ENCODE peak calls at places on chromosome 15, in four cellular contexts. One of them, this sample, is unnamed. For H3K4me1, the result is how much of the 10 kb centered on the place peaks cover.

GRCh38 chr15:31799711-31800321 is 230.5 kb upstream of the CHRNA7 start:
- DNase-seq in fibroblast of lung: no peak
- DNase-seq in sigmoid colon: no peak
- DNase-seq in Peyer's patch: no peak
- DNase-seq in this sample: no peak

GRCh38 chr15:69675727-69676126 is 223.1 kb downstream of the RPLP1 start:
- DNase-seq in Peyer's patch: no peak
- DNase-seq in fibroblast of lung: no peak
- DNase-seq in sigmoid colon: no peak
- DNase-seq in this sample: no peak

GRCh38 chr15:50959717-50960116 is 51.2 kb downstream of the AP4E1 start:
- DNase-seq in sigmoid colon: no peak
- DNase-seq in fibroblast of lung: no peak
- DNase-seq in Peyer's patch: no peak
- DNase-seq in this sample: no peak

GRCh38 chr15:89770041-89770440 is 6.1 kb upstream of the MESP2 start:
- DNase-seq in fibroblast of lung: no peak
- DNase-seq in Peyer's patch: no peak
- DNase-seq in sigmoid colon: no peak
- DNase-seq in this sample: no peak

GRCh38 chr15:81001180-81002003 is 669 bp downstream of the TLNRD1 start:
- DNase-seq in sigmoid colon: peak
- DNase-seq in fibroblast of lung: peak
- DNase-seq in Peyer's patch: peak
- DNase-seq in this sample: peak

GRCh38 chr15:50624616-50625168 is 61.9 kb downstream of the TRPM7 start:
- DNase-seq in fibroblast of lung: peak
- DNase-seq in sigmoid colon: no peak
- DNase-seq in Peyer's patch: no peak
- DNase-seq in this sample: no peak

GRCh38 chr15:43930079-43930478 is 103.3 kb downstream of the WDR76 start:
- DNase-seq in fibroblast of lung: no peak
- DNase-seq in sigmoid colon: no peak
- DNase-seq in Peyer's patch: no peak
- DNase-seq in this sample: no peak

GRCh38 chr15:94203321-94203720 is 28.0 kb upstream of the MCTP2 start:
- DNase-seq in fibroblast of lung: no peak
- DNase-seq in sigmoid colon: no peak
- DNase-seq in Peyer's patch: no peak
- DNase-seq in this sample: no peak

GRCh38 chr15:43329222-43329959 is 982 bp downstream of the LCMT2 start:
- DNase-seq in Peyer's patch: peak
- DNase-seq in sigmoid colon: peak
- DNase-seq in fibroblast of lung: peak
- DNase-seq in this sample: peak

GRCh38 chr15:84600331-84600686 is 500 bp upstream of the ZSCAN2 start:
- DNase-seq in fibroblast of lung: peak
- DNase-seq in sigmoid colon: peak
- DNase-seq in Peyer's patch: peak
- DNase-seq in this sample: peak

GRCh38 chr15:31396881-31397560 is 70.4 kb downstream of the KLF13 start:
- DNase-seq in fibroblast of lung: peak
- DNase-seq in Peyer's patch: peak
- DNase-seq in sigmoid colon: peak
- DNase-seq in this sample: no peak

GRCh38 chr15:95887666-95888480 is 442.6 kb upstream of the NR2F2 start:
- DNase-seq in Peyer's patch: no peak
- DNase-seq in fibroblast of lung: no peak
- DNase-seq in sigmoid colon: no peak
- DNase-seq in this sample: no peak

GRCh38 chr15:100844167-100844566 is 35.5 kb upstream of the ALDH1A3 start:
- DNase-seq in Peyer's patch: no peak
- DNase-seq in sigmoid colon: no peak
- DNase-seq in fibroblast of lung: no peak
- DNase-seq in this sample: no peak

GRCh38 chr15:74845208-74845568 is 2.2 kb upstream of the ULK3 start:
- DNase-seq in sigmoid colon: no peak
- DNase-seq in fibroblast of lung: no peak
- DNase-seq in Peyer's patch: peak
- DNase-seq in this sample: peak

GRCh38 chr15:71748327-71748726 is 62.0 kb upstream of the NR2E3 start:
- DNase-seq in fibroblast of lung: peak
- DNase-seq in sigmoid colon: no peak
- DNase-seq in Peyer's patch: no peak
- DNase-seq in this sample: no peak

GRCh38 chr15:92391640-92392039 is 2.0 kb upstream of the ST8SIA2 start:
- DNase-seq in sigmoid colon: no peak
- DNase-seq in fibroblast of lung: peak
- DNase-seq in Peyer's patch: no peak
- DNase-seq in this sample: peak

GRCh38 chr15:75203908-75204263 is 2.2 kb downstream of the C15orf39 start:
- DNase-seq in fibroblast of lung: no peak
- DNase-seq in Peyer's patch: no peak
- DNase-seq in sigmoid colon: no peak
- DNase-seq in this sample: peak

GRCh38 chr15:73172508-73172907 is 120.2 kb downstream of the NEO1 start:
- DNase-seq in Peyer's patch: no peak
- DNase-seq in sigmoid colon: no peak
- DNase-seq in fibroblast of lung: no peak
- DNase-seq in this sample: no peak

GRCh38 chr15:59166156-59166555 is 40.5 kb upstream of the LDHAL6B start:
- DNase-seq in fibroblast of lung: peak
- DNase-seq in sigmoid colon: no peak
- DNase-seq in Peyer's patch: no peak
- DNase-seq in this sample: no peak

GRCh38 chr15:60967728-60968127 is 261.4 kb downstream of the RORA start:
- DNase-seq in fibroblast of lung: no peak
- DNase-seq in Peyer's patch: no peak
- DNase-seq in sigmoid colon: no peak
- DNase-seq in this sample: no peak

GRCh38 chr15:28129261-28129848 is 30.2 kb upstream of the OCA2 start:
- DNase-seq in fibroblast of lung: no peak
- DNase-seq in sigmoid colon: no peak
- DNase-seq in Peyer's patch: no peak
- DNase-seq in this sample: no peak

GRCh38 chr15:76840830-76841460 is 64.2 kb downstream of the SCAPER start:
- DNase-seq in sigmoid colon: no peak
- DNase-seq in Peyer's patch: no peak
- DNase-seq in fibroblast of lung: peak
- DNase-seq in this sample: peak

GRCh38 chr15:74727727-74728126 is 2.4 kb upstream of the CYP1A1 start:
- DNase-seq in fibroblast of lung: no peak
- DNase-seq in Peyer's patch: no peak
- DNase-seq in sigmoid colon: no peak
- DNase-seq in this sample: no peak

GRCh38 chr15:28004143-28005003 is 94.7 kb downstream of the OCA2 start:
- DNase-seq in fibroblast of lung: no peak
- DNase-seq in Peyer's patch: no peak
- DNase-seq in sigmoid colon: no peak
- DNase-seq in this sample: no peak

GRCh38 chr15:66827039-66827697 is 125.1 kb downstream of the SMAD6 start:
- DNase-seq in fibroblast of lung: no peak
- DNase-seq in Peyer's patch: no peak
- DNase-seq in sigmoid colon: no peak
- DNase-seq in this sample: no peak

GRCh38 chr15:99103279-99103678 is 1.6 kb upstream of the SYNM start:
- DNase-seq in sigmoid colon: no peak
- DNase-seq in fibroblast of lung: no peak
- DNase-seq in Peyer's patch: no peak
- DNase-seq in this sample: no peak

GRCh38 chr15:66702770-66703539 is 919 bp downstream of the SMAD6 start:
- DNase-seq in sigmoid colon: no peak
- DNase-seq in fibroblast of lung: no peak
- DNase-seq in Peyer's patch: no peak
- DNase-seq in this sample: no peak

GRCh38 chr15:45863881-45864580 is 229.2 kb downstream of the SQOR start:
- DNase-seq in fibroblast of lung: no peak
- DNase-seq in sigmoid colon: no peak
- DNase-seq in Peyer's patch: no peak
- DNase-seq in this sample: no peak

GRCh38 chr15:87500240-87500639 is 756.3 kb downstream of the NTRK3 start:
- DNase-seq in sigmoid colon: no peak
- DNase-seq in Peyer's patch: no peak
- DNase-seq in fibroblast of lung: no peak
- DNase-seq in this sample: no peak

GRCh38 chr15:99719096-99719541 is 14.1 kb downstream of the LYSMD4 start:
- DNase-seq in Peyer's patch: no peak
- DNase-seq in sigmoid colon: no peak
- DNase-seq in fibroblast of lung: peak
- DNase-seq in this sample: no peak

GRCh38 chr15:44102675-44103254 is 92.3 kb downstream of the FRMD5 start:
- DNase-seq in fibroblast of lung: peak
- DNase-seq in Peyer's patch: no peak
- DNase-seq in sigmoid colon: no peak
- DNase-seq in this sample: no peak

GRCh38 chr15:68655686-68656437 is 77.1 kb downstream of the CORO2B start:
- DNase-seq in fibroblast of lung: no peak
- DNase-seq in sigmoid colon: peak
- DNase-seq in Peyer's patch: no peak
- DNase-seq in this sample: no peak

GRCh38 chr15:76335851-76336253 is 721 bp upstream of the ISL2 start:
- DNase-seq in fibroblast of lung: peak
- DNase-seq in Peyer's patch: peak
- DNase-seq in sigmoid colon: no peak
- DNase-seq in this sample: no peak

GRCh38 chr15:70703483-70703882 is 59.9 kb downstream of the UACA start:
- DNase-seq in fibroblast of lung: no peak
- DNase-seq in sigmoid colon: no peak
- DNase-seq in Peyer's patch: no peak
- DNase-seq in this sample: no peak

GRCh38 chr15:70702584-70702983 is 60.8 kb downstream of the UACA start:
- DNase-seq in sigmoid colon: no peak
- DNase-seq in fibroblast of lung: no peak
- DNase-seq in Peyer's patch: no peak
- DNase-seq in this sample: no peak

GRCh38 chr15:70704166-70704565 is 59.2 kb downstream of the UACA start:
- DNase-seq in Peyer's patch: no peak
- DNase-seq in sigmoid colon: no peak
- DNase-seq in fibroblast of lung: no peak
- DNase-seq in this sample: no peak

GRCh38 chr15:70701891-70702568 is 61.3 kb downstream of the UACA start:
- DNase-seq in sigmoid colon: no peak
- DNase-seq in fibroblast of lung: peak
- DNase-seq in Peyer's patch: no peak
- DNase-seq in this sample: no peak

DNA sequence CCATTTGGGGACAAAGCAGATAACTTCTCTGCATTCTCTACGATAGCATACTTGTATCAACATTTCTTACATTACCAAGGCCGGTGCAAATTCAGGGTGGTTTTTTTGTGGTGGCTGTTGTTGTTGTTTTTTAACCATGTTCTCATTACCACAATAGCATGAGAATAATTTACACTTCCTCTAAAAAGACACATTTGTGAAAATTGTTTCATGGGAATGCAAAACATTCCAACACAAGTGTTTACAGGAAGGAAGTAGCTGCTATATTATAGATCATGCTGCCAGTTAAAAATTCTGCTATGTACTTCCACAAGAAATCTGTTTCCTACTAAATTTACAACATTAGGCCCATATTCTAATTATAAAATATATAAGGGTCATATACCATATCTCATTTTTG is 60.3 kb downstream of the UACA start:
- DNase-seq in sigmoid colon: no peak
- DNase-seq in fibroblast of lung: no peak
- DNase-seq in Peyer's patch: no peak
- DNase-seq in this sample: no peak
- H3K4me3 ChIP-seq in sigmoid colon: no peak
- H3K4me3 ChIP-seq in fibroblast of lung: peak
- H3K4me3 ChIP-seq in Peyer's patch: no peak
- H3K4me3 ChIP-seq in this sample: no peak

DNA sequence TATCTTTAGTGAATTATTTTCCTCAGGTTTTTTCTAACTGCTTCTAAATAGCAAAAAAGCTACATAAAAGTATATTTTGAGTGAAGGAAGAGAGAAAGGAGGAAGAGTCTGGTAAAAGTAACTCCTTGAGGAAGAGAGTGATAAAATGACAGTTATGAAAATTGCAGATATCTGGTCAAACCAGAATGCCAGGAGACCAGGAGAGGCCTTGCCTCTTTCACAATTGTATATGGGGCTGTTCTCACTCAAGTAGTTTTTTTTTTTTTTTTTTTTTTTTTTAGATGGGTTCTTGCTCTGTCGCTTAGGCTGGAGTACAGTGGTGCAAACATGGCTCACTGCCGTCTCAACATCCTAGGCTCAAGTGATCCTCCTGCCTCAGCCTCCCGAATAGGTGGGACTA is 38.5 kb downstream of the FMN1 start:
- DNase-seq in fibroblast of lung: no peak
- DNase-seq in Peyer's patch: no peak
- DNase-seq in sigmoid colon: no peak
- DNase-seq in this sample: no peak
- H3K4me1 ChIP-seq in fibroblast of lung: under half
- H3K4me1 ChIP-seq in Peyer's patch: under half
- H3K4me1 ChIP-seq in sigmoid colon: under half
- H3K4me1 ChIP-seq in this sample: under half

GRCh38 chr15:36598529-36599177 is 19.2 kb downstream of the CDIN1 start:
- DNase-seq in fibroblast of lung: peak
- DNase-seq in Peyer's patch: no peak
- DNase-seq in sigmoid colon: no peak
- DNase-seq in this sample: no peak

GRCh38 chr15:36601497-36601932 is 22.1 kb downstream of the CDIN1 start:
- DNase-seq in fibroblast of lung: peak
- DNase-seq in Peyer's patch: no peak
- DNase-seq in sigmoid colon: peak
- DNase-seq in this sample: no peak

GRCh38 chr15:36599824-36600365 is 20.5 kb downstream of the CDIN1 start:
- DNase-seq in sigmoid colon: no peak
- DNase-seq in fibroblast of lung: no peak
- DNase-seq in Peyer's patch: no peak
- DNase-seq in this sample: no peak

GRCh38 chr15:36605626-36606263 is 26.3 kb downstream of the CDIN1 start:
- DNase-seq in fibroblast of lung: no peak
- DNase-seq in Peyer's patch: no peak
- DNase-seq in sigmoid colon: no peak
- DNase-seq in this sample: no peak

GRCh38 chr15:36601952-36602351 is 22.5 kb downstream of the CDIN1 start:
- DNase-seq in fibroblast of lung: no peak
- DNase-seq in sigmoid colon: peak
- DNase-seq in Peyer's patch: no peak
- DNase-seq in this sample: no peak
- H3K27ac ChIP-seq in fibroblast of lung: peak
- H3K27ac ChIP-seq in sigmoid colon: peak
- H3K27ac ChIP-seq in Peyer's patch: no peak
- H3K27ac ChIP-seq in this sample: no peak

DNA sequence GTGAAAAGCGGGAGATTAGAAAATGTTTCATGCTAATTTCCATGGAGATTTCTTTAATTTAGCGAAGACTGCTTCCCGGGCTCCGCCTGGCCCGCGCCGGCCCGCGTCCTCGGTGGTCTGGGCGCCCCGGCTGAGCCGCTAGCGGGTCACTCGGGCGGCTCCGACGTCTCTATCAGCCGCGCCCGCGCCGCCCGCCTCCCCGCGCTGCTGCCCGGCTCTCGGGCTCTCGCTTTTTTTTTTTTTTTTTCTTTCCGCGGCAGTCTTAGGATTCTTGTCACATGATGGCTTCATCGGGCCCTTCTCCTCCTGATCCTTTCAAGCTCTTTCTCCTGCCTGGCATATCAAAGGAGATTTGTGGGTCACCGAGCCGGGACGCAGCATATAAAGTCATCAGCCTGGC is 617.3 kb downstream of the NR2F2 start:
- DNase-seq in sigmoid colon: no peak
- DNase-seq in fibroblast of lung: peak
- DNase-seq in Peyer's patch: no peak
- DNase-seq in this sample: no peak
- H3K4me3 ChIP-seq in sigmoid colon: no peak
- H3K4me3 ChIP-seq in fibroblast of lung: peak
- H3K4me3 ChIP-seq in Peyer's patch: no peak
- H3K4me3 ChIP-seq in this sample: no peak